ENCODE peak calls at places on chromosomes 5 and 9, in five cellular contexts. C, H, E, V and J are unnamed samples.

GRCh38 chr5:160293901-160294561 is 18.3 kb downstream of the CCNJL start:
- DNase-seq in C (no peak), H (no peak), E (no peak), V (no peak), J (no peak)

GRCh38 chr9:72524820-72525539 is 3.6 kb downstream of the TMC1 start:
- DNase-seq in C (peak), H (no peak), E (peak), V (peak), J (no peak)

GRCh38 chr5:181168595-181169118 is 21.3 kb downstream of the OR2V2 start:
- DNase-seq in C (no peak), H (no peak), E (no peak), V (no peak), J (no peak)

GRCh38 chr9:125867752-125868400 is 120.7 kb downstream of the PBX3 start:
- DNase-seq in C (no peak), H (no peak), E (no peak), V (no peak), J (no peak)

GRCh38 chr9:134571326-134571871 is 70.2 kb upstream of the COL5A1 start:
- DNase-seq in C (no peak), H (peak), E (no peak), V (no peak), J (peak)

GRCh38 chr9:100474082-100474949 is 1.4 kb downstream of the TMEFF1 start:
- DNase-seq in C (no peak), H (peak), E (no peak), V (no peak), J (no peak)

GRCh38 chr5:13921573-13921972 is 22.9 kb downstream of the DNAH5 start:
- DNase-seq in C (no peak), H (no peak), E (peak), V (no peak), J (no peak)

GRCh38 chr5:136686192-136686872 is 321.0 kb upstream of the TRPC7 start:
- DNase-seq in C (no peak), H (no peak), E (peak), V (no peak), J (no peak)

GRCh38 chr5:125152036-125152435 is 405.6 kb upstream of the ZNF608 start:
- DNase-seq in C (no peak), H (no peak), E (no peak), V (no peak), J (no peak)

GRCh38 chr9:84394036-84394435 is 53.5 kb upstream of the SLC28A3 start:
- DNase-seq in C (no peak), H (no peak), E (no peak), V (no peak), J (no peak)

GRCh38 chr9:122418016-122418415 is 47.2 kb downstream of the PTGS1 start:
- DNase-seq in C (no peak), H (no peak), E (no peak), V (no peak), J (no peak)

GRCh38 chr5:96517294-96517693 is 84.2 kb upstream of the PCSK1 start:
- DNase-seq in C (no peak), H (no peak), E (no peak), V (no peak), J (no peak)

GRCh38 chr5:74166064-74166463 is 474.5 kb downstream of the ENC1 start:
- DNase-seq in C (no peak), H (no peak), E (no peak), V (no peak), J (no peak)

GRCh38 chr5:125695994-125696679 is 727.1 kb upstream of the GRAMD2B start:
- DNase-seq in C (peak), H (no peak), E (no peak), V (peak), J (no peak)

GRCh38 chr5:125274938-125275759 is 528.7 kb upstream of the ZNF608 start:
- DNase-seq in C (peak), H (no peak), E (no peak), V (no peak), J (no peak)

GRCh38 chr5:101429241-101429640 is 526.2 kb upstream of the ST8SIA4 start:
- DNase-seq in C (no peak), H (no peak), E (no peak), V (peak), J (no peak)

GRCh38 chr9:686381-686813 is 155.1 kb upstream of the DMRT1 start:
- DNase-seq in C (no peak), H (no peak), E (no peak), V (no peak), J (no peak)

GRCh38 chr5:4511996-4512656 is 628.0 kb upstream of the ADAMTS16 start:
- DNase-seq in C (no peak), H (no peak), E (no peak), V (no peak), J (no peak)

GRCh38 chr5:97162045-97162444 is 19.6 kb upstream of the LIX1 start:
- DNase-seq in C (peak), H (peak), E (peak), V (peak), J (no peak)

GRCh38 chr9:16099901-16100300 is 547.1 kb downstream of the CCDC171 start:
- DNase-seq in C (no peak), H (no peak), E (no peak), V (no peak), J (no peak)

GRCh38 chr9:14827805-14828204 is 82.4 kb downstream of the FREM1 start:
- DNase-seq in C (no peak), H (no peak), E (no peak), V (no peak), J (no peak)

GRCh38 chr9:89496645-89497044 is 1.3 kb downstream of the SEMA4D start:
- DNase-seq in C (no peak), H (no peak), E (no peak), V (no peak), J (no peak)

GRCh38 chr9:18463991-18464390 is 10.0 kb upstream of the ADAMTSL1 start:
- DNase-seq in C (no peak), H (no peak), E (no peak), V (no peak), J (no peak)

GRCh38 chr5:167485395-167485794 is 806.0 kb upstream of the WWC1 start:
- DNase-seq in C (no peak), H (no peak), E (no peak), V (no peak), J (no peak)

GRCh38 chr9:14323083-14323968 is 9.4 kb upstream of the NFIB start:
- DNase-seq in C (no peak), H (no peak), E (no peak), V (no peak), J (no peak)

GRCh38 chr9:111700776-111701175 is 39.4 kb downstream of the GNG10 start:
- DNase-seq in C (no peak), H (no peak), E (no peak), V (no peak), J (no peak)

GRCh38 chr5:55597014-55597981 is 62.5 kb upstream of the PLPP1 start:
- DNase-seq in C (no peak), H (no peak), E (peak), V (no peak), J (no peak)

GRCh38 chr5:84603557-84604185 is 219.0 kb upstream of the EDIL3 start:
- DNase-seq in C (peak), H (no peak), E (no peak), V (peak), J (no peak)

GRCh38 chr5:93337138-93337537 is 243.9 kb downstream of the NR2F1-AS1 start:
- DNase-seq in C (no peak), H (no peak), E (no peak), V (no peak), J (no peak)

GRCh38 chr5:14039576-14039975 is 95.1 kb upstream of the DNAH5 start:
- DNase-seq in C (no peak), H (no peak), E (no peak), V (no peak), J (no peak)

GRCh38 chr9:102587231-102587630 is 407.9 kb upstream of the CYLC2 start:
- DNase-seq in C (no peak), H (no peak), E (no peak), V (no peak), J (no peak)

GRCh38 chr5:159451197-159452052 is 121.1 kb upstream of the IL12B start:
- DNase-seq in C (peak), H (peak), E (peak), V (peak), J (peak)

GRCh38 chr9:123005964-123006363 is 27.5 kb upstream of the GPR21 start:
- DNase-seq in C (no peak), H (no peak), E (no peak), V (no peak), J (no peak)

GRCh38 chr9:69785757-69786156 is 25.9 kb upstream of the PTAR1 start:
- DNase-seq in C (peak), H (no peak), E (no peak), V (no peak), J (no peak)

DNA sequence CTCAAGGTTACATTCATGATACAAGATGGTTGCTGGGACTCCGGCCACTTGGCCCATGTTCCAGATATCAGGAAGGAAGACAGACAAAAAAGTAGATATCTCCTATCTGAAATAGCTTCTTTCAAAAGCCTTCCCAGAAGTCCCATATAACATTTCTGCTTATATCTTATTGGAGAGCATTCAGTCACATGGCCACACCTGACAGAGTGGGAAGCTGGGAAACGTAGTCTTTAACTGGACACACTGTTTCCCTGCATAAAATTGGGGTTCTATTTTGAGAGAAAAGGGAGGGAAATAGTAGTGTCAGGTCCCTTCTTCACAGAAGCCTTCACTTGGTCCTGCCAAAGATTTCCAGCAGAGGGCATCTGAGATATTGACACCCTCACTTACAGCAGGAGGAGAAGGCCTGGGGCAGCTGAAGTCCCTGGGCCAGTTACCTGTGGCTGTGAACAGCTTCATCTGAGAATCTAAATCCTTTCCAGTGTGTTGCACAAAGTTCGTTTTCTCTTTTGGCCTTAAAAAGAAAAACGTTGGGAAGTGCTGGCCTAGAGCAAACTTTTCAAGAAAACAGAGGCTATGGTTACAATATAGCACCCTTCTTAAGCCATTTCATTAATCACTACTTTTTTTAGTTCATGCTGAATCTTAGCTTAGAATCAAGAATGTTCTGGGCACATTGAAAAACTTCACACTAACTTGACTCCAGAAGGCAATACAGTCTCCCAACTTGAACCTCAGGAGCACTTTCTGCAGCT is 33.5 kb downstream of the SPEF2 start:
- DNase-seq in C (peak), H (no peak), E (no peak), V (peak), J (no peak)
- TF ChIP-seq CTCF in C (peak), H (no peak), E (peak), V (peak), J (no peak)

GRCh38 chr5:157168286-157168685 is 2.2 kb upstream of the GARIN3 start:
- DNase-seq in C (no peak), H (no peak), E (no peak), V (no peak), J (no peak)
- TF ChIP-seq CTCF in C (no peak), H (no peak), E (no peak), V (no peak), J (no peak)

GRCh38 chr9:31140316-31140715 is 1244.1 kb upstream of the ACO1 start:
- DNase-seq in C (peak), H (no peak), E (peak), V (no peak), J (no peak)
- TF ChIP-seq CTCF in C (peak), H (no peak), E (peak), V (no peak), J (no peak)

GRCh38 chr5:43017438-43017820 is 22.7 kb downstream of the ANXA2R start:
- DNase-seq in C (no peak), H (no peak), E (no peak), V (no peak), J (no peak)

GRCh38 chr5:43019615-43020293 is 20.4 kb downstream of the ANXA2R start:
- DNase-seq in C (peak), H (no peak), E (no peak), V (no peak), J (no peak)

GRCh38 chr5:43024217-43024616 is 15.9 kb downstream of the ANXA2R start:
- DNase-seq in C (no peak), H (no peak), E (no peak), V (no peak), J (no peak)

GRCh38 chr5:43019293-43019614 is 20.9 kb downstream of the ANXA2R start:
- DNase-seq in C (no peak), H (no peak), E (no peak), V (no peak), J (no peak)

GRCh38 chr5:43020294-43020711 is 19.8 kb downstream of the ANXA2R start:
- DNase-seq in C (no peak), H (no peak), E (no peak), V (no peak), J (no peak)
- TF ChIP-seq CTCF in C (no peak), H (no peak), E (no peak), V (no peak), J (no peak)

DNA sequence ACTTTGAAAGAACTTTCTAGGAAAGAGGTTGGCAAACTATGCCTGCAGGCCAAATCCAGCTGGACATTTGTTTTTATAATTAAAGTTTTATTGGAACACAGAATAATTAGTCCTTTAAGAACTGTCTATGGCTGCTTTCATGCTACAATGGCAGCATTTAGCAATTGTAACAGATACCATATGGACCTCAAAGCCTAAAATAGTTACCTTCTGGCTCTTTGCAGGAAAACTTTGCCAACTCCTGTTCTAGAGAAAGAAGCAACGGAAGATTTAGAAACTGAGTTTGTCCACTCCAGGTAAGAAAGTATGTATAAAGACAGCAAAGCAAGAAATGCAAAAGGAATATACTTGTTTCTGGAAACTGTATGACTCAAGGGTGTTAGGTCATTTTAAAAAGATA is 281.7 kb upstream of the TRPM3 start:
- DNase-seq in C (no peak), H (no peak), E (no peak), V (no peak), J (no peak)
- TF ChIP-seq CTCF in C (no peak), H (no peak), E (no peak), V (no peak), J (no peak)

GRCh38 chr5:149406203-149406978 is 27.3 kb upstream of the IL17B start:
- DNase-seq in C (peak), H (peak), E (no peak), V (peak), J (peak)

GRCh38 chr5:149403923-149404745 is 25.0 kb upstream of the IL17B start:
- DNase-seq in C (no peak), H (peak), E (no peak), V (peak), J (peak)

GRCh38 chr5:149406979-149407306 is 27.9 kb upstream of the IL17B start:
- DNase-seq in C (no peak), H (no peak), E (no peak), V (no peak), J (no peak)

GRCh38 chr5:149405550-149406202 is 26.6 kb upstream of the IL17B start:
- DNase-seq in C (no peak), H (peak), E (no peak), V (no peak), J (peak)

GRCh38 chr5:149404746-149405549 is 25.9 kb upstream of the IL17B start:
- DNase-seq in C (no peak), H (peak), E (no peak), V (no peak), J (peak)
- TF ChIP-seq CTCF in C (no peak), H (no peak), E (no peak), V (no peak), J (no peak)